ENCODE peak calls at places on chromosomes 11 and 22, in eight cellular contexts. T, G, Z, M, E, U, D and P are unnamed samples.

GRCh38 chr11:64356498-64357411 is 2.2 kb upstream of the RPS6KA4 start:
- DNase-seq in T (peak), G (no peak), Z (no peak), M (no peak), E (no peak), U (no peak), D (no peak), P (peak)

GRCh38 chr22:35317680-35318290 is 18.1 kb downstream of the TOM1 start:
- DNase-seq in T (no peak), G (no peak), Z (peak), M (no peak), E (no peak), U (no peak), D (no peak), P (no peak)

GRCh38 chr11:31826530-31827438 is 15.7 kb upstream of the PAX6 start:
- DNase-seq in T (no peak), G (no peak), Z (no peak), M (no peak), E (no peak), U (no peak), D (no peak), P (no peak)

GRCh38 chr11:100823360-100823759 is 136.3 kb downstream of the ARHGAP42 start:
- DNase-seq in T (no peak), G (no peak), Z (no peak), M (no peak), E (no peak), U (no peak), D (no peak), P (no peak)

GRCh38 chr11:132466983-132467382 is 1065.3 kb downstream of the OPCML start:
- DNase-seq in T (no peak), G (no peak), Z (no peak), M (no peak), E (no peak), U (no peak), D (no peak), P (no peak)

GRCh38 chr11:77784572-77784971 is 36.0 kb downstream of the RSF1 start:
- DNase-seq in T (no peak), G (no peak), Z (no peak), M (no peak), E (no peak), U (no peak), D (no peak), P (no peak)

GRCh38 chr11:124402326-124402922 is 3.6 kb upstream of the OR8B3 start:
- DNase-seq in T (peak), G (peak), Z (peak), M (no peak), E (no peak), U (peak), D (peak), P (peak)

GRCh38 chr11:16603890-16604783 is 134.3 kb upstream of the C11orf58 start:
- DNase-seq in T (no peak), G (no peak), Z (no peak), M (no peak), E (peak), U (peak), D (no peak), P (peak)

GRCh38 chr11:2314525-2315394 is 12.9 kb downstream of the TSPAN32 start:
- DNase-seq in T (no peak), G (no peak), Z (no peak), M (no peak), E (peak), U (peak), D (no peak), P (peak)

GRCh38 chr11:81303265-81303664 is 1430.4 kb downstream of the FAM181B start:
- DNase-seq in T (no peak), G (no peak), Z (no peak), M (no peak), E (no peak), U (no peak), D (no peak), P (no peak)

GRCh38 chr11:2465201-2466068 is 20.6 kb downstream of the KCNQ1 start:
- DNase-seq in T (no peak), G (no peak), Z (no peak), M (no peak), E (no peak), U (no peak), D (no peak), P (no peak)

GRCh38 chr22:20639343-20639742 is 131.9 kb downstream of the MED15 start:
- DNase-seq in T (no peak), G (no peak), Z (no peak), M (no peak), E (no peak), U (no peak), D (no peak), P (no peak)

GRCh38 chr11:810040-810567 is 337 bp downstream of the RPLP2 start:
- DNase-seq in T (no peak), G (no peak), Z (no peak), M (no peak), E (no peak), U (no peak), D (no peak), P (peak)

GRCh38 chr22:43301866-43302265 is 41.3 kb downstream of the SCUBE1 start:
- DNase-seq in T (no peak), G (no peak), Z (no peak), M (no peak), E (no peak), U (no peak), D (no peak), P (no peak)

GRCh38 chr11:78313181-78313788 is 104.3 kb downstream of the GAB2 start:
- DNase-seq in T (peak), G (no peak), Z (no peak), M (no peak), E (no peak), U (no peak), D (no peak), P (peak)

GRCh38 chr22:29912141-29912540 is 29.2 kb downstream of the MTMR3 start:
- DNase-seq in T (no peak), G (no peak), Z (no peak), M (no peak), E (no peak), U (no peak), D (no peak), P (no peak)

GRCh38 chr11:47271961-47272661 is 2.2 kb downstream of the MADD start:
- DNase-seq in T (no peak), G (no peak), Z (no peak), M (no peak), E (no peak), U (peak), D (no peak), P (peak)

GRCh38 chr11:76902121-76903014 is 41.6 kb downstream of the ACER3 start:
- DNase-seq in T (no peak), G (no peak), Z (no peak), M (no peak), E (no peak), U (no peak), D (no peak), P (no peak)

GRCh38 chr11:119584193-119585037 is 144.6 kb downstream of the NECTIN1 start:
- DNase-seq in T (peak), G (no peak), Z (no peak), M (no peak), E (no peak), U (peak), D (no peak), P (peak)

GRCh38 chr11:42112896-42113295 is 653.4 kb upstream of the LRRC4C start:
- DNase-seq in T (no peak), G (no peak), Z (no peak), M (no peak), E (no peak), U (no peak), D (no peak), P (no peak)

GRCh38 chr11:69645801-69646492 is 5.0 kb downstream of the CCND1 start:
- DNase-seq in T (no peak), G (no peak), Z (peak), M (no peak), E (no peak), U (no peak), D (no peak), P (no peak)

GRCh38 chr11:76663912-76664440 is 6.6 kb downstream of the LRRC32 start:
- DNase-seq in T (no peak), G (no peak), Z (no peak), M (no peak), E (peak), U (no peak), D (no peak), P (no peak)